ENCODE peak calls at places on chromosome X, in five cellular contexts. B is iris pigment epithelial cell, S is activated T-cell treated with anti-CD3 and anti-CD28 coated beads for 1 hour, N is kidney tubule cell, J is foreskin fibroblast. U is an unnamed sample.
A peak's percentile ranks its signal among the peaks of the same experiment; 100 is the strongest.

GRCh38 chrX:17563515-17563914 is 173.8 kb upstream of the SCML1 start:
- DNase-seq in N (peak; percentile 89), S (no peak), B (no peak), J (no peak), U (no peak)

GRCh38 chrX:102712216-102712966 is at the start of gene GPRASP2:
- DNase-seq in B (peak; percentile 10), N (peak; percentile 18), S (no peak), J (peak; percentile 22), U (peak; percentile 72)

GRCh38 chrX:49106930-49107329 is 16.6 kb downstream of the GPKOW start:
- DNase-seq in S (no peak), N (peak; percentile 54), J (peak; percentile 32), B (peak; percentile 57), U (peak; percentile 59)

GRCh38 chrX:32571579-32571978 is 639.8 kb downstream of the DMD start:
- DNase-seq in B (peak; percentile 9), J (no peak), N (no peak), S (no peak), U (no peak)

GRCh38 chrX:54921427-54922021 is 900 bp downstream of the TRO start:
- DNase-seq in J (peak; percentile 15), N (peak; percentile 14), B (peak; percentile 48), S (peak; percentile 39), U (peak; percentile 91)

GRCh38 chrX:134925551-134925950 is 65.2 kb upstream of the SMIM10 start:
- DNase-seq in B (no peak), J (no peak), N (no peak), S (no peak), U (no peak)

GRCh38 chrX:15769300-15769954 is 20.9 kb upstream of the ZRSR2 start:
- DNase-seq in S (no peak), B (peak; percentile 34), N (no peak), J (no peak), U (peak; percentile 86)

GRCh38 chrX:30150196-30150895 is 65.0 kb upstream of the MAGEB2 start:
- DNase-seq in B (no peak), S (no peak), J (no peak), N (peak; percentile 47), U (no peak)

GRCh38 chrX:78839711-78840110 is 92.2 kb downstream of the LPAR4 start:
- DNase-seq in J (no peak), S (no peak), B (no peak), N (no peak), U (peak; percentile 50)

GRCh38 chrX:136586386-136586785 is 54.4 kb downstream of the VGLL1 start:
- DNase-seq in J (no peak), S (peak; percentile 3), B (peak; percentile 7), N (no peak), U (no peak)

GRCh38 chrX:154019633-154020499 is at the start of gene IRAK1:
- DNase-seq in N (peak; percentile 72), J (peak; percentile 66), S (peak; percentile 36), B (peak; percentile 63), U (peak; percentile 70)

GRCh38 chrX:130738638-130739195 is 164.3 kb downstream of the ENOX2 start:
- DNase-seq in B (no peak), S (no peak), J (no peak), N (no peak), U (peak; percentile 69)

GRCh38 chrX:2577844-2578444 is 77.2 kb upstream of the DHRSX start:
- DNase-seq in J (no peak), S (no peak), N (no peak), B (peak; percentile 18), U (no peak)

GRCh38 chrX:49915352-49916222 is 6.8 kb upstream of the CLCN5 start:
- DNase-seq in N (peak; percentile 67), S (peak; percentile 24), B (peak; percentile 62), J (peak; percentile 24), U (peak; percentile 59)

GRCh38 chrX:78643106-78643505 is 16.0 kb downstream of the RTL3 start:
- DNase-seq in S (no peak), N (no peak), J (peak; percentile 35), B (no peak), U (no peak)

GRCh38 chrX:18890724-18891560 is 93.0 kb downstream of the PHKA2 start:
- DNase-seq in B (no peak), N (no peak), J (no peak), S (no peak), U (no peak)

GRCh38 chrX:140431521-140431920 is 73.3 kb downstream of the SOX3 start:
- DNase-seq in B (peak; percentile 14), J (no peak), S (no peak), N (peak; percentile 6), U (no peak)

U was measured in endodermal cell.